ENCODE peak calls at places on chromosomes 16 and 17, in nine cellular contexts. V is fibroblast of the aortic adventitia, O is Calu3, I is globus pallidus, A is dorsolateral prefrontal cortex, E is glutamatergic neuron, B is NAMALWA, S is NCI-H1092, J is retina. X is an unnamed sample.

GRCh38 chr17:15892679-15893332 is 52.1 kb upstream of the ADORA2B start:
- DNase-seq in V (peak), O (peak), I (no peak), A (no peak), E (no peak), B (no peak), S (no peak), J (no peak), X (no peak)

GRCh38 chr17:75909051-75909811 is 4.5 kb upstream of the MRPL38 start:
- DNase-seq in V (no peak), O (no peak), I (no peak), A (no peak), E (no peak), B (peak), S (peak), J (no peak), X (no peak)

GRCh38 chr17:56978441-56979090 is 635 bp downstream of the SCPEP1 start:
- DNase-seq in V (peak), O (no peak), I (peak), A (no peak), E (no peak), B (peak), S (no peak), J (no peak), X (no peak)

GRCh38 chr16:66357523-66357928 is 9.0 kb upstream of the CDH5 start:
- DNase-seq in V (peak), O (peak), I (peak), A (no peak), E (peak), B (peak), S (peak), J (peak), X (peak)

GRCh38 chr16:9139965-9140364 is 48.5 kb downstream of the HAPSTR1 start:
- DNase-seq in V (peak), O (peak), I (no peak), A (peak), E (no peak), B (peak), S (no peak), J (no peak), X (peak)

GRCh38 chr16:12296991-12297390 is 320.5 kb downstream of the SNX29 start:
- DNase-seq in V (no peak), O (no peak), I (no peak), A (no peak), E (no peak), B (peak), S (no peak), J (no peak), X (no peak)

GRCh38 chr17:12959441-12959840 is 58.4 kb downstream of the ELAC2 start:
- DNase-seq in V (peak), O (no peak), I (no peak), A (no peak), E (no peak), B (no peak), S (no peak), J (no peak), X (peak)

GRCh38 chr17:39653662-39654331 is 11.4 kb upstream of the TCAP start:
- DNase-seq in V (peak), O (peak), I (no peak), A (peak), E (peak), B (peak), S (peak), J (peak), X (peak)

GRCh38 chr16:68446941-68447675 is 1.2 kb downstream of the SMPD3 start:
- DNase-seq in V (no peak), O (no peak), I (no peak), A (peak), E (peak), B (no peak), S (no peak), J (peak), X (no peak)

X was measured in AG10803.